ENCODE peak calls at places on chromosomes 16 and 17, in eight cellular contexts. D is right cardiac atrium; W is colonic mucosa; M is effector memory CD4-positive, alpha-beta T cell; Q is naive thymus-derived CD4-positive, alpha-beta T cell; R is left ventricle myocardium inferior; T is bronchial epithelial cell; X is ascending aorta. E is an unnamed sample. For H3K27me3, the result is how much of the 10 kb centered on the place peaks cover.

GRCh38 chr16:85557083-85557975 is 55.8 kb upstream of the GSE1 start:
- DNase-seq in D (peak), W (peak), M (no peak), Q (peak), R (no peak), T (peak), X (no peak), E (peak)

GRCh38 chr17:7045492-7046126 is 1.7 kb upstream of the SLC16A11 start:
- DNase-seq in D (no peak), W (peak), M (no peak), Q (peak), R (no peak), T (peak), X (no peak), E (peak)

GRCh38 chr17:59558953-59559352 is 6.5 kb upstream of the DHX40 start:
- DNase-seq in D (no peak), W (no peak), M (no peak), Q (no peak), R (no peak), T (no peak), X (no peak), E (no peak)

GRCh38 chr16:75265911-75266701 is 14.7 kb upstream of the BCAR1 start:
- DNase-seq in D (peak), W (peak), M (no peak), Q (no peak), R (peak), T (no peak), X (no peak), E (peak)

GRCh38 chr17:7854851-7855642 is at the start of gene TMEM88:
- DNase-seq in D (peak), W (peak), M (no peak), Q (no peak), R (peak), T (no peak), X (no peak), E (peak)

GRCh38 chr17:82875418-82875856 is 35.6 kb upstream of the ZNF750 start:
- DNase-seq in D (peak), W (no peak), M (no peak), Q (no peak), R (no peak), T (peak), X (no peak), E (peak)

GRCh38 chr16:68936729-68937631 is 93.6 kb downstream of the TANGO6 start:
- DNase-seq in D (no peak), W (no peak), M (no peak), Q (no peak), R (no peak), T (peak), X (no peak), E (no peak)

GRCh38 chr17:1100382-1100781 is 79.4 kb downstream of the ABR start:
- DNase-seq in D (no peak), W (no peak), M (no peak), Q (no peak), R (no peak), T (no peak), X (no peak), E (no peak)

GRCh38 chr16:3674513-3675295 is 20.2 kb downstream of the DNASE1 start:
- DNase-seq in D (peak), W (no peak), M (no peak), Q (no peak), R (no peak), T (no peak), X (no peak), E (peak)

GRCh38 chr17:38789185-38789584 is 10.2 kb downstream of the PIP4K2B start:
- DNase-seq in D (no peak), W (no peak), M (no peak), Q (no peak), R (no peak), T (no peak), X (no peak), E (peak)

GRCh38 chr16:51849715-51850114 is 697.2 kb downstream of the TOX3 start:
- DNase-seq in D (no peak), W (no peak), M (no peak), Q (no peak), R (no peak), T (no peak), X (no peak), E (no peak)

GRCh38 chr17:17790673-17791464 is 45.9 kb downstream of the SREBF1 start:
- DNase-seq in D (no peak), W (no peak), M (no peak), Q (no peak), R (no peak), T (no peak), X (no peak), E (no peak)

GRCh38 chr17:75340636-75341035 is 51.4 kb upstream of the SLC25A19 start:
- DNase-seq in D (no peak), W (no peak), M (no peak), Q (no peak), R (no peak), T (no peak), X (no peak), E (no peak)

GRCh38 chr16:56851671-56852400 is 13.2 kb upstream of the SLC12A3 start:
- DNase-seq in D (no peak), W (no peak), M (no peak), Q (no peak), R (no peak), T (no peak), X (no peak), E (peak)

GRCh38 chr17:1997146-1997586 is 28.0 kb downstream of the RTN4RL1 start:
- DNase-seq in D (no peak), W (peak), M (no peak), Q (no peak), R (no peak), T (peak), X (no peak), E (no peak)

DNA sequence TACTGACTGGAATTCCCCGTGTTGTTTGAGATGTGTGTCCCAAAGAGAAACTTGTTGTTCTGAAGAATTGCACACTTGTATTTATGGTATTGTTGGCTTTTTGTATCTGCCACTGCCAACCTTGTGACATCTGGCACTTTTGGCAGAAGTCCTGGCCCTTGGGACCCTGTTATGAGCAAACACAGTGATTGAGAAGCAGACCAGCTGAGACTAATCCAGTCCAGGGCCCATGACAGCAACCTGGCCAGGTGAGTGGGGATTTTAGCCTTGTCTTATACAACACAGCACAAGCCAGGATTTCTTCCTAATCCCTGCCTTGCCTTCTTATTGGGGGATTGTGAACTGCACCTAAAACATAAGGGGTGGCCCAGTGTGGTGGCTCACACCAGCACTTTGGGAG is 80.0 kb downstream of the NTN1 start:
- DNase-seq in D (no peak), W (no peak), M (no peak), Q (no peak), R (no peak), T (no peak), X (no peak), E (no peak)
- H3K4me3 ChIP-seq in D (no peak), W (no peak), M (no peak), Q (no peak), R (no peak), T (no peak), X (no peak), E (no peak)

GRCh38 chr16:47136101-47136820 is 7.5 kb downstream of the NETO2 start:
- DNase-seq in D (no peak), W (no peak), M (no peak), Q (no peak), R (no peak), T (peak), X (no peak), E (no peak)
- H3K27me3 ChIP-seq in D (under half), W (under half), M (under half), Q (under half), R (under half), T (under half), X (under half), E (under half)

GRCh38 chr17:48618366-48618896 is 3.3 kb upstream of the HOXB8 start:
- DNase-seq in D (peak), W (peak), M (peak), Q (peak), R (peak), T (peak), X (peak), E (peak)
- H3K4me3 ChIP-seq in D (no peak), W (peak), M (no peak), Q (no peak), R (no peak), T (no peak), X (no peak), E (no peak)

GRCh38 chr17:51012538-51012937 is 108.1 kb downstream of the SPAG9 start:
- DNase-seq in D (no peak), W (no peak), M (no peak), Q (no peak), R (no peak), T (no peak), X (no peak), E (no peak)

GRCh38 chr17:51014129-51014528 is 106.5 kb downstream of the SPAG9 start:
- DNase-seq in D (no peak), W (no peak), M (no peak), Q (no peak), R (no peak), T (no peak), X (no peak), E (no peak)

GRCh38 chr17:51015145-51015558 is 105.5 kb downstream of the SPAG9 start:
- DNase-seq in D (no peak), W (no peak), M (no peak), Q (no peak), R (no peak), T (no peak), X (no peak), E (no peak)

GRCh38 chr17:51016099-51016498 is 104.6 kb downstream of the SPAG9 start:
- DNase-seq in D (no peak), W (no peak), M (no peak), Q (no peak), R (no peak), T (no peak), X (no peak), E (no peak)

GRCh38 chr17:51013322-51013721 is 107.3 kb downstream of the SPAG9 start:
- DNase-seq in D (no peak), W (no peak), M (no peak), Q (no peak), R (no peak), T (no peak), X (no peak), E (no peak)
- H3K27me3 ChIP-seq in D (under half), W (under half), M (under half), Q (under half), R (under half), T (under half), X (under half), E (under half)

GRCh38 chr17:77106874-77107358 is 33.9 kb upstream of the SEC14L1 start:
- DNase-seq in D (no peak), W (no peak), M (no peak), Q (no peak), R (no peak), T (no peak), X (no peak), E (peak)
- H3K4me3 ChIP-seq in D (no peak), W (no peak), M (no peak), Q (peak), R (no peak), T (no peak), X (no peak), E (no peak)

GRCh38 chr17:46815474-46816353 is 2.8 kb downstream of the WNT3 start:
- DNase-seq in D (no peak), W (no peak), M (no peak), Q (no peak), R (no peak), T (no peak), X (no peak), E (no peak)

GRCh38 chr17:46811978-46812583 is 6.4 kb downstream of the WNT3 start:
- DNase-seq in D (no peak), W (no peak), M (no peak), Q (no peak), R (no peak), T (peak), X (no peak), E (peak)

GRCh38 chr17:46812624-46813318 is 5.7 kb downstream of the WNT3 start:
- DNase-seq in D (no peak), W (no peak), M (no peak), Q (no peak), R (no peak), T (no peak), X (no peak), E (no peak)

GRCh38 chr17:46814446-46814845 is 4.0 kb downstream of the WNT3 start:
- DNase-seq in D (no peak), W (no peak), M (no peak), Q (no peak), R (no peak), T (no peak), X (no peak), E (no peak)

GRCh38 chr17:46813920-46814319 is 4.6 kb downstream of the WNT3 start:
- DNase-seq in D (no peak), W (no peak), M (no peak), Q (no peak), R (no peak), T (no peak), X (no peak), E (no peak)
- H3K27me3 ChIP-seq in D (under half), W (under half), M (under half), Q (under half), R (half or more), T (under half), X (under half), E (under half)

GRCh38 chr17:50050431-50051032 is 5.4 kb upstream of the ITGA3 start:
- DNase-seq in D (no peak), W (no peak), M (no peak), Q (no peak), R (no peak), T (no peak), X (no peak), E (no peak)

GRCh38 chr17:50049636-50050035 is 6.3 kb upstream of the ITGA3 start:
- DNase-seq in D (no peak), W (no peak), M (no peak), Q (no peak), R (no peak), T (no peak), X (no peak), E (no peak)

GRCh38 chr17:50052241-50052788 is 3.6 kb upstream of the ITGA3 start:
- DNase-seq in D (no peak), W (peak), M (no peak), Q (no peak), R (no peak), T (no peak), X (no peak), E (no peak)

GRCh38 chr17:50051606-50052005 is 4.3 kb upstream of the ITGA3 start:
- DNase-seq in D (no peak), W (no peak), M (no peak), Q (no peak), R (no peak), T (peak), X (no peak), E (no peak)

DNA sequence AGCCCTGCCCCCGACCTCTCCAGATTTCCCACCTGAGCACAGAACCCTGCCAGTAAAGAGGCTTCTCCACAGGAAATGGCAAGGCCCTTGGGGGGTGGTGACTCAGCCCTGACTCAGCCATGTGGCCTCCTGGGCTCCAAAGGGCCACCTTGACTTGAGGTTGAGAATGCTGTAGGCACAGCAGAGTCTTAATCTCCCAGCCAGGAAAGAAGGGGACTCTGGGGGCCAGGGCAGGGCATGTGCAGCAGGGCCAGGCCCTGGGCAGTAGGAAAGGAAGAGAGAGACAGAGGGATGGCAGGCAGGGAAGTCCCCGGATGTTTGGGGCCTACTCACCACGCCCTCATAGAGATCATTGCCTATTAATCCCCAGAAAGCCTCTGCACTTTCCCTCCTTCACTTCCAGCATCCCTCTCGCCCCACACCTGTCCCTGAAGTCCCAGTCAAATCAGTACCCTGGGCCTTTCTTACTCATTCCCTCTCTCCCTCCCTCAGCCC is 4.8 kb upstream of the ITGA3 start:
- DNase-seq in D (no peak), W (no peak), M (no peak), Q (no peak), R (no peak), T (peak), X (no peak), E (no peak)
- H3K4me3 ChIP-seq in D (no peak), W (no peak), M (no peak), Q (no peak), R (no peak), T (no peak), X (no peak), E (no peak)

DNA sequence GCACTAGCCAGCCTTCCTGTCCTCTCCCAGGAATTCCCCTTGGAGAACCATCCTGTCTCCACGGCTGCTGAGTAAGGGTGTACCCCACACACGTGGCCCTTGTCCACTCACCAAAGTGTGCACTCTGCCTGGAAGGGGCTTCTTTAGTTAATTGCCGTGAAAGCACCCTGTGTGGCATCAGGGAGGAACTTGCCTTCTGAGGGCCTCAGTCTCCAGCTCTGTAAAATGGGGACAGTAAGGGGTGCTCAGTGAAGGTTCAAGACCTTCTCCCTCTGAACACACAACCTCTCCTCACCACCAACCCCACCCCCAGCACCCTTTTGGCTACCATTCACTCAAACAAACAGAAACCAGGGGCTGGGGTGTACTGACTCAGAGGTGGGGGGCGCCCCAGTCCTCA is 59.1 kb upstream of the LHX1 start:
- DNase-seq in D (no peak), W (no peak), M (no peak), Q (no peak), R (no peak), T (no peak), X (no peak), E (no peak)
- H3K27me3 ChIP-seq in D (under half), W (under half), M (under half), Q (under half), R (half or more), T (under half), X (under half), E (under half)

DNA sequence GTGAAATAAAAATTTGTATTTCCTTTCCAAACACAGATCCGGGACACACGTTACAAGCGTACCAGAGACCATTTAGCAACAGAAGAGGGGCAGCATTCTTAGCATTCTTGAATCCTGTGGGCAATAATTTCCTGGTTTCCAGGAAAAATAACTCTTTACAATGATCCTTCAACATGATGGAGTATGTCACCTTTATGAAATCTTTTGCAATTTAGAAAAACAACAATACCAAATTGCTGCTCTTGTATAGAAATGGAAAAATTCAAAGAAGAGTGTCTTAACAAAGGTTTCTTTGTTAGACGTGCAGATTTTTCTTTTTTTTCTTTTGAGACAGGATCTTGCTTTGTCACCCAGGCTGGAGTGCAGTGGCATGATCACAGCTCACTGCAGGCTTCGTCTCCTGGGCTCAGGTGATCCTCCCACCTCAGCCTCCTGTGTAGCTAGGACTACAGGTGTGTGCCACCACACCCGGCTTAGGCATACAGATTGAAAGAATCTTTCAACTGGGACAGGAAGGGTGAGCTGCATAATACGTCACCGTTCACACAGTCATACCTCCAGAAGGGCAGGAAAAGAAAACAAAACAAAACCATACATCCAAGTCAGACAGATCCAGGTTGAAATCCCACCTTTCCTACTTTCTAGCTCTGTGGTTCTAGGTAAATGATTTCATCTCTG is 10.8 kb upstream of the GCSH start:
- DNase-seq in D (no peak), W (no peak), M (no peak), Q (no peak), R (no peak), T (peak), X (no peak), E (no peak)
- H3K4me3 ChIP-seq in D (no peak), W (no peak), M (no peak), Q (no peak), R (no peak), T (no peak), X (no peak), E (no peak)

DNA sequence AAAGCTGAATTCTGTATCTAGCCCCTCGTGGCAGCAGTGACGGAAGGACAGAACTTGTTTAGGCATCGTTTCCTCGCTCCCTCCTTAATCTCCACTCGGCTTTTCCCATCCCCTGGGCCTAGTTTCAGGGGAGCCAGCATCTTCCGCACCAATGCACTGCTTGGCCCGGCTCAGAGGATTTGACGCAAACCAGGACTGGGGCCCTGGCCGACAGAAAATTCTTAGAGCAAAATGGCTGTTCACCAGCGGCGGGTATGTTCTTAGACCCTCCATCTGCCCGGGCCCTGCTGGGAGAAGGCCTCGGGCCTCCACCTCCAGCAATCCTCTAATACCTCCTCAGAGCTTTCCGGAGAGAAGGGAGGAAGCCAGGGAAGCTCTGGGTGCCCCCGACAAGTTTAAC is 54.6 kb downstream of the TBC1D16 start:
- DNase-seq in D (no peak), W (no peak), M (no peak), Q (no peak), R (no peak), T (no peak), X (no peak), E (peak)
- H3K27me3 ChIP-seq in D (under half), W (under half), M (under half), Q (under half), R (under half), T (under half), X (under half), E (under half)

E was measured in H7.